ENCODE peak calls at places on chromosomes 1 and 21, in six cellular contexts. M is CD4-positive, alpha-beta memory T cell; R is fibroblast of lung; I is lower lobe of right lung; G is right cardiac atrium; E is NT2/D1. K is an unnamed sample. For H3K9me3, the result is how much of the 10 kb centered on the place peaks cover.

GRCh38 chr21:32457360-32457840 is 44.9 kb downstream of the EVA1C start:
- DNase-seq in M (no peak), I (peak), E (no peak), R (peak), G (peak), K (no peak)

GRCh38 chr21:29360799-29361765 is 62.4 kb downstream of the BACH1 start:
- DNase-seq in R (no peak), E (no peak), M (no peak), I (no peak), G (no peak), K (no peak)

GRCh38 chr1:36982708-36983107 is 51.6 kb downstream of the GRIK3 start:
- DNase-seq in G (no peak), I (no peak), R (no peak), M (no peak), E (no peak), K (no peak)

GRCh38 chr1:203451849-203452784 is 23.5 kb upstream of the PRELP start:
- DNase-seq in M (no peak), R (no peak), G (no peak), I (no peak), E (no peak), K (no peak)

GRCh38 chr1:223147858-223148257 is 4.8 kb upstream of the TLR5 start:
- DNase-seq in R (no peak), E (no peak), M (no peak), I (no peak), G (no peak), K (no peak)

GRCh38 chr1:35640380-35641232 is 720 bp downstream of the PSMB2 start:
- DNase-seq in M (no peak), G (no peak), E (no peak), I (no peak), R (no peak), K (no peak)

GRCh38 chr1:150192012-150192411 is 42.3 kb downstream of the PLEKHO1 start:
- DNase-seq in M (no peak), E (no peak), R (no peak), G (no peak), I (no peak), K (no peak)

GRCh38 chr1:93630168-93630567 is 51.5 kb downstream of the BCAR3 start:
- DNase-seq in R (no peak), M (no peak), I (no peak), E (no peak), G (no peak), K (no peak)

GRCh38 chr1:204461331-204462228 is 33.0 kb downstream of the PIK3C2B start:
- DNase-seq in I (no peak), E (no peak), M (peak), G (peak), R (no peak), K (peak)

GRCh38 chr21:39727401-39728120 is 17.4 kb upstream of the IGSF5 start:
- DNase-seq in R (no peak), G (no peak), M (no peak), E (no peak), I (no peak), K (no peak)

GRCh38 chr21:39721885-39722284 is 23.1 kb upstream of the IGSF5 start:
- DNase-seq in G (no peak), E (no peak), R (no peak), M (no peak), I (no peak), K (no peak)

GRCh38 chr21:39728341-39728740 is 16.6 kb upstream of the IGSF5 start:
- DNase-seq in R (no peak), I (no peak), M (no peak), G (no peak), E (no peak), K (no peak)

GRCh38 chr21:39724944-39725343 is 20.0 kb upstream of the IGSF5 start:
- DNase-seq in R (no peak), I (no peak), E (no peak), G (no peak), M (no peak), K (no peak)

DNA sequence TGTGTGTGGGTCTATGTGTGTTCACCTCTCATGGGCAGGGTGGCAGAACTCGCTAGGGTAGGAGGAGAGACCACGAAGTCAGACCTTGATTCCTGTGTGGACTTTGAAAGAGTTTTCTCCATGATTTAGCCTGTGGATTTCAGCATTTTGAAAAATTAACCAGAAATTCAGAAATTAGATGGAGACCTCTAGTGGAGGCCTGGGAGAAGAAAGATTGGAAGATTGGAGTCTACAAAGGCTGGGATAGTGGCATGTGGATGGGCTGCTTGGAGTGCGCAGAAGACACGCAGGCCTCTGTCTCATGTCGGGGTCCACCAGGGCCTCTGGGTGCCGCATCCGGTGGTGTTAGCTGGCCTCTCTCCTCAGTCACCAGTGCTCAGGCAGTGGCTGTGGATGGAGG is 18.9 kb upstream of the IGSF5 start:
- DNase-seq in G (no peak), M (no peak), E (no peak), R (no peak), I (no peak), K (no peak)
- H3K9me3 ChIP-seq in G (under half), M (under half), E (under half), R (under half), I (under half), K (under half)

GRCh38 chr1:235669277-235669676 is 19.7 kb upstream of the GNG4 start:
- DNase-seq in I (no peak), M (no peak), G (no peak), E (no peak), R (no peak), K (no peak)

GRCh38 chr1:235675152-235675890 is 25.7 kb upstream of the GNG4 start:
- DNase-seq in E (no peak), I (no peak), R (peak), M (no peak), G (no peak), K (no peak)

GRCh38 chr1:235670157-235670776 is 20.7 kb upstream of the GNG4 start:
- DNase-seq in G (no peak), E (no peak), I (no peak), M (no peak), R (no peak), K (no peak)

GRCh38 chr1:235671992-235672391 is 22.4 kb upstream of the GNG4 start:
- DNase-seq in E (no peak), R (no peak), I (no peak), M (no peak), G (no peak), K (no peak)

GRCh38 chr1:235673981-235674380 is 24.4 kb upstream of the GNG4 start:
- DNase-seq in R (no peak), I (no peak), M (no peak), G (no peak), E (peak), K (no peak)
- H3K9me3 ChIP-seq in R (under half), I (under half), M (under half), G (under half), E (half or more), K (under half)

DNA sequence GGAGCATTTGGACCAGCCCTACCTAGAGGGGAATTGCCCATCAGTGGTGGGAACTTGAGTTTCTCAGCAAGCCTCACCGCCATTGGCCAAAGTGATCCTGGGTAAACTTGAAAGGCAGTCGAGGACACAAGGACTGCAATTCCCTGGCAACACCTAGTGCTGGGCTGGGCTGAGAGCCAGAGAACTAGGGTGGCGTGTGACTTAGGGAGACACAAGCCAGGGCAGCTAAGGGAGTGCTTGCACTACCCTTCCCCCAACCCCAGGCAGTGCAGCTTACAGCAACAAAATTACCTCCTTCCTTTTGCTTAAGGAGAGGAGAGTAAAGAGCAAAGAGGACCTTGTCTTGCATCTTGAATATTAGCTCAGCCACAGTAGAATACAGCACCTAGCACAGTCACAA is 176.9 kb upstream of the PRMT6 start:
- DNase-seq in G (peak), M (no peak), R (peak), I (peak), E (no peak), K (no peak)
- H3K9me3 ChIP-seq in G (under half), M (under half), R (under half), I (under half), E (under half), K (under half)

GRCh38 chr1:30146448-30146847 is 576.9 kb downstream of the MATN1 start:
- DNase-seq in G (no peak), M (no peak), E (no peak), I (no peak), R (no peak), K (no peak)
- H3K9me3 ChIP-seq in G (under half), M (under half), E (under half), I (under half), R (under half), K (under half)

GRCh38 chr1:152735648-152736047 is 22.2 kb upstream of the KPRP start:
- DNase-seq in R (no peak), I (no peak), E (peak), G (no peak), M (no peak), K (no peak)
- H3K9me3 ChIP-seq in R (under half), I (under half), E (under half), G (under half), M (under half), K (under half)

GRCh38 chr1:155932085-155932484 is 2.1 kb downstream of the KHDC4 start:
- DNase-seq in G (no peak), R (no peak), M (no peak), E (no peak), I (no peak), K (no peak)
- H3K9me3 ChIP-seq in G (under half), R (under half), M (under half), E (under half), I (under half), K (under half)

DNA sequence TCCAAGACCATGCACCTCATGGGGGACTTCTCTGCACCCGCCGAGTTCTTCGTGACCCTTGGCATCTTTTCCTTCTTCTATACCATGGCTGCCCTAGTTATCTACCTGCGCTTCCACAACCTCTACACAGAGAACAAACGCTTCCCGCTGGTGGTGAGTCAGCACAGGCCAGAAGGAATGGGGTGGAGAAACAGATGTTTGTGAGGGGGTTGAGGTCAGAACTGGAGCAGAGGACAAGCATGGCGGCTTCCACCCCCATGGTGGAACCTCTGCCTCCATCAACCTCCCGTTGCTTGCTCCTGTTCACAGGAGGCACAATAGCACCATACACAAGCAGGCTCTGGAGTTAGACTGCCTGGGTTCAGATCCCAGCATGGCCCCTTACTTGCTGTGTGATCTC is 6.9 kb upstream of the ATXN7L2 start:
- DNase-seq in M (no peak), R (no peak), E (no peak), G (no peak), I (no peak), K (no peak)
- H3K9me3 ChIP-seq in M (under half), R (under half), E (under half), G (under half), I (under half), K (under half)

K was measured in T-helper 17 cell.